ENCODE peak calls at places on chromosomes 6 and 20, in four cellular contexts. T is IMR-90, X is endothelial cell of umbilical vein, Z is K562. J is an unnamed sample. For H3K9me3 and H3K9me1, the result is how much of the 10 kb centered on the place peaks cover.

GRCh38 chr6:123380257-123380656 is 256.5 kb downstream of the TRDN start:
- DNase-seq in Z (peak), T (no peak), X (peak), J (no peak)

GRCh38 chr20:17629025-17629424 is 53.0 kb downstream of the RRBP1 start:
- DNase-seq in T (no peak), X (no peak), Z (no peak), J (no peak)

GRCh38 chr6:107743311-107743710 is 80.8 kb downstream of the SCML4 start:
- DNase-seq in Z (no peak), T (no peak), X (no peak), J (no peak)

GRCh38 chr6:107075951-107076381 is 39.3 kb downstream of the BEND3 start:
- DNase-seq in X (no peak), Z (no peak), T (peak), J (no peak)

GRCh38 chr6:144696610-144697376 is 411.7 kb downstream of the UTRN start:
- DNase-seq in T (peak), Z (no peak), X (no peak), J (no peak)

GRCh38 chr6:155197947-155198346 is 65.9 kb upstream of the CLDN20 start:
- DNase-seq in X (no peak), Z (no peak), T (no peak), J (no peak)

GRCh38 chr20:48153523-48153922 is 368.2 kb upstream of the SULF2 start:
- DNase-seq in X (no peak), Z (no peak), T (no peak), J (no peak)

GRCh38 chr20:42161228-42161829 is 543.2 kb upstream of the CHD6 start:
- DNase-seq in Z (no peak), X (no peak), T (no peak), J (no peak)

GRCh38 chr6:82954937-82955577 is 110.6 kb downstream of the UBE3D start:
- DNase-seq in T (peak), X (no peak), Z (no peak), J (no peak)

GRCh38 chr6:1027109-1027794 is 284.6 kb upstream of the FOXQ1 start:
- DNase-seq in T (peak), X (no peak), Z (no peak), J (no peak)

GRCh38 chr6:32416031-32416430 is 9.1 kb upstream of the BTNL2 start:
- DNase-seq in Z (no peak), X (peak), T (no peak), J (no peak)

GRCh38 chr20:59525500-59526241 is 78.7 kb upstream of the PHACTR3 start:
- DNase-seq in X (peak), T (peak), Z (peak), J (no peak)

GRCh38 chr6:163563303-163563702 is 148.8 kb downstream of the QKI start:
- DNase-seq in X (no peak), T (no peak), Z (no peak), J (no peak)

GRCh38 chr6:40695750-40696415 is 108.7 kb upstream of the LRFN2 start:
- DNase-seq in T (no peak), X (no peak), Z (no peak), J (no peak)

GRCh38 chr6:40700006-40700405 is 112.8 kb upstream of the LRFN2 start:
- DNase-seq in Z (no peak), T (no peak), X (no peak), J (no peak)

GRCh38 chr6:40706222-40706621 is 119.1 kb upstream of the LRFN2 start:
- DNase-seq in X (no peak), T (no peak), Z (no peak), J (no peak)

DNA sequence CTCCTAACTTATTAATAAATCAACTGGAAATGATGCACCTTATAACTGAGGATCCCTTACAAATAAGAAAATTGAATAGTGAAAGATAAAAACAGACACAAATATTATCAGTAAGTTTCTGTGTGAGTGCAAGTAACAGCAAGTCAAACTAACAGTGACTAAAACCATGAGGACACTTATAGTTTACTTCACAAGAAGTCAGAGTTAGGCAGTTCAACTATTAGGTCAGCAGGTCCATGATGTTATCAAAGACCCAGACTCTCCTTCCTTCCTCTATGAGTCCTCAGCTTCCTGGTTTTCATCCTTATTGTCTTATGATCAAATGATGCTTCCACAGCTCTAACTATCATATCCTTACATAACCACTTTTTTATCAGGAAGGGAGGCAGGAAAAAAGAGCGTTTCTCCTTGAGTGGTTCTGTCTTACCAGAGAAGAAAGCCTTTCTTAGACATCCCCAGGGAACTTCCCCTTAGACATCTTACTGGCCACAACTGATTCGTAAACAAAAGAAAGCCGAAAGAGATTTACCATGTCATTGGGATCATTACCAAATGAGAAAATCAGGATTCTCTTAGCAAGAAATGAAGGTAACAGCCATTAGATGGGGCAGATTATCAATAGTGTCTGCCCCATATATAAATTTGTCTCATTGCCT is 114.3 kb upstream of the LRFN2 start:
- DNase-seq in Z (no peak), T (no peak), X (no peak), J (no peak)
- H3K4me3 ChIP-seq in Z (no peak), T (no peak), X (no peak), J (no peak)

GRCh38 chr20:29878777-29879442 is 1378.6 kb upstream of the DEFB115 start:
- DNase-seq in Z (peak), T (no peak), X (no peak), J (no peak)
- H3K9me3 ChIP-seq in Z (under half), T (half or more), X (under half), J (under half)

DNA sequence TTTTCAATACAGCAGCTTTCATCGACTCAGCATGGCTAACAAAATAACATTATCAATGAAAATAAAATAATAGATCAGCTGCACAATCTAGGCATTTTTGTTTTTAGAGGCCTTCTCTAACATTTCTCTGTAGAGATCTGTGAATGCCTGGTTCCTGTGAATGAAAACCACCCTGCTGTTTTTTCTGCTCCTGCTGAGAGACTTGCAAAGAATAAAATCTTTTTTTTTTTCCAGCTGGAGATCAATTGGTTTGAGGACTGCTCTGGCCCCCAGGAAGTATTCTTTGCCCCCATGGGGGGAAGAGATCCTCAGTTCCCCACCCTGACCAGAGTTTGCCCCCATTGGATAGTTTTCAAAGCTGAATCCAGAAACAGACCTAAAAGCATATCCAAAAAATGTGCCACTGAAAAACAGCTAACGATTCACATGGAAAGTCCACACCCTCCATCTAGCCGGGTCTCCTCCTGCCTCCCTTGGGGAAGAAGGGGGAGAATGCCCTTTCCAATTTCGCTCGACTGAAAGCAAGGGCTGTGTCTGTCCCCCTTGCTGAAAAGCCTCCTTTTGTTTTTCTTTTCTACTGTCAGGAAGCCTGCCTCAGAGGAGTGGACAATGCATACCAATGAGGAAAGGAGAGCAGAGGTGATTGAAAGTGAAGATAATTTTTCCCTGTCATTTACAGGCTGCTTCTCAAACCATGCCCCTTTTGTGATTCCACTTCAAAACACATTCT is 317.4 kb downstream of the PRKN start:
- DNase-seq in T (no peak), Z (no peak), X (no peak), J (no peak)
- H3K9me1 ChIP-seq in T (under half), Z (under half), X (under half), J (under half)

GRCh38 chr20:33662172-33662571 is at the start of gene C20orf144:
- DNase-seq in X (no peak), T (no peak), Z (no peak), J (no peak)

GRCh38 chr20:33660685-33661058 is 1.5 kb upstream of the C20orf144 start:
- DNase-seq in T (no peak), Z (no peak), X (no peak), J (no peak)

GRCh38 chr20:33664085-33664761 is 2.1 kb downstream of the C20orf144 start:
- DNase-seq in T (no peak), Z (no peak), X (no peak), J (no peak)

GRCh38 chr20:33664762-33665144 is 2.0 kb upstream of the ACTL10 start:
- DNase-seq in T (no peak), Z (peak), X (no peak), J (no peak)

DNA sequence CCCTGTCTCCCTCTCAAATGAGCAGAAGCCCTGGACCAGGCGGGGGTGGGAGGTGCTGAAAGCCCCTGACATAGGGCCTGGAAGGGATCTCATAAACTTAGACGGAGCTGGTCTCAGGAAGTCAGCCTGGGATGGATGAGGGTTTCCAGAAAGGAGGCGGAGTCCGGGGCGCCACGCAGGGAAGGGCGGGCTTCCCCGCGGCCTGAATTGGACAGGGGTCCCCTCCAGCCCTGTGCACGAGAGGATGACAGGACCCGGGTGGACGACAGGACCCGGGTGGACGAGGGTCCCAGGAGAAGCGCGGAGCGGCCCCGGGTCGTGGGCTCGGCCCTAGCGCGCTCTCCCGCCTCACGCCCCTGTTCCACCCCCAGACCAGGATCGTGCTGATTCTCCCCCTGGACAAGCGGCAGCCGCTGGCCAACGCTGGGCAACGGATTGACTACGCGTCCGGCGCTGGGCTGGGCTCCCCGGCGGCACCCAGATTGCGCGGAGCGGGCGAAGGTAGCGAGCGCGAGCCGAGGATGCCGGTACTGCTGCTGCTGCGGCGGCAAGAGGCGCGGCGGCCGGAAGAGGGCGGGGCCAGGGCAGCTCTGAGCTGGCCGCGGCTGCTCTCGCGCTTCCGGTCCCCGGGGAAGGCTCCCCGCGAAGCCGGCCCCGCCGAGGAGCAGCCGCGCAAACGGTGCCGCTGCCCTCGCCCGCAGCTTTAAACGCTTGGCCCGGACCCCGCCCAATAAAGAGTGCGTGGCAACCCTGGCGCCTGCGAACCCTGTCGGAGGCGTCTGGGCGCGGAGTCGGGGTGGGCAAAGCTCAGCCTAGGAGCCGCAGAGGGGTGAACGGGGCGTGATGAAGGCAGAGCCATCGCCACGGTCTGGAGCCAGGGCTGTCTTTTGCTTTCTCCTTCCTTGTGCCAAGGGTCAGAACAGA is 1.3 kb downstream of the C20orf144 start:
- DNase-seq in X (peak), Z (peak), T (peak), J (no peak)
- H3K4me3 ChIP-seq in X (peak), Z (peak), T (peak), J (peak)

DNA sequence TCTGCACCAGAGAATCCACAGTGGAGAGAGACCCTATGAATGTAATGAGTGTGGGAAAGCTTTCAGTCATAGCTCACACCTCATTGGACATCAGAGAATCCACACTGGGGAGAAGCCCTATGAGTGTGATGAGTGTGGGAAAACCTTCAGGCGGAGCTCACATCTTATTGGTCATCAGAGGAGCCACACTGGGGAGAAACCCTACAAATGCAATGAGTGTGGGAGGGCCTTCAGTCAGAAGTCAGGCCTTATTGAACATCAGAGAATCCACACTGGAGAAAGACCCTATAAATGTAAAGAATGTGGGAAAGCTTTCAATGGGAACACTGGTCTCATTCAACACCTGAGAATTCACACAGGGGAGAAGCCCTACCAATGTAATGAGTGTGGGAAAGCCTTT is 11.9 kb downstream of the ZKSCAN8 start:
- DNase-seq in T (no peak), Z (no peak), X (no peak), J (no peak)
- H3K9me3 ChIP-seq in T (under half), Z (under half), X (under half), J (under half)

J was measured in keratinocyte.